ENCODE peak calls at places on chromosomes 2 and 18, in six cellular contexts. I, W, K, U, C and Z are unnamed samples.

GRCh38 chr2:137155351-137156104 is 390.2 kb downstream of the THSD7B start:
- DNase-seq in I (no peak), W (no peak), K (no peak), U (peak), C (no peak), Z (no peak)

GRCh38 chr2:215531284-215531683 is 95.4 kb upstream of the FN1 start:
- DNase-seq in I (no peak), W (no peak), K (peak), U (peak), C (no peak), Z (no peak)

GRCh38 chr2:151070253-151070652 is 191.4 kb downstream of the RBM43 start:
- DNase-seq in I (no peak), W (no peak), K (no peak), U (no peak), C (no peak), Z (no peak)

GRCh38 chr18:61893304-61893970 is 630 bp upstream of the RNF152 start:
- DNase-seq in I (peak), W (no peak), K (peak), U (peak), C (peak), Z (peak)

GRCh38 chr2:37893327-37893726 is 31.8 kb upstream of the RMDN2 start:
- DNase-seq in I (no peak), W (no peak), K (no peak), U (no peak), C (no peak), Z (no peak)

GRCh38 chr2:130380096-130380934 is 24.5 kb downstream of the PTPN18 start:
- DNase-seq in I (no peak), W (no peak), K (no peak), U (no peak), C (no peak), Z (no peak)

GRCh38 chr2:237201461-237202287 is 116.0 kb downstream of the COPS8 start:
- DNase-seq in I (no peak), W (no peak), K (peak), U (peak), C (peak), Z (no peak)

GRCh38 chr2:236179653-236180500 is 11.7 kb upstream of the GBX2 start:
- DNase-seq in I (no peak), W (no peak), K (peak), U (no peak), C (peak), Z (no peak)

GRCh38 chr2:78175642-78176041 is 653.5 kb upstream of the LRRTM4 start:
- DNase-seq in I (no peak), W (no peak), K (no peak), U (no peak), C (no peak), Z (no peak)

GRCh38 chr2:56102866-56103265 is 80.9 kb upstream of the CCDC85A start:
- DNase-seq in I (no peak), W (no peak), K (peak), U (no peak), C (no peak), Z (no peak)

GRCh38 chr18:49648811-49649210 is 87.0 kb downstream of the LIPG start:
- DNase-seq in I (no peak), W (no peak), K (no peak), U (no peak), C (no peak), Z (no peak)

GRCh38 chr2:100257939-100258338 is 64.4 kb downstream of the LONRF2 start:
- DNase-seq in I (no peak), W (no peak), K (no peak), U (no peak), C (no peak), Z (no peak)

GRCh38 chr2:146461068-146461467 is 1383.8 kb upstream of the ACVR2A start:
- DNase-seq in I (no peak), W (no peak), K (no peak), U (no peak), C (no peak), Z (no peak)

GRCh38 chr2:18795881-18796280 is 206.5 kb upstream of the NT5C1B start:
- DNase-seq in I (no peak), W (no peak), K (no peak), U (peak), C (no peak), Z (no peak)

GRCh38 chr18:3794537-3795348 is 344.8 kb downstream of the TGIF1 start:
- DNase-seq in I (no peak), W (no peak), K (peak), U (peak), C (no peak), Z (peak)

GRCh38 chr2:38509322-38509946 is 93.3 kb downstream of the HNRNPLL start:
- DNase-seq in I (no peak), W (no peak), K (peak), U (peak), C (no peak), Z (no peak)

GRCh38 chr18:6605115-6605869 is 124.2 kb upstream of the ARHGAP28 start:
- DNase-seq in I (no peak), W (no peak), K (no peak), U (peak), C (no peak), Z (no peak)

GRCh38 chr2:230179907-230180306 is 39.9 kb downstream of the SP110 start:
- DNase-seq in I (no peak), W (no peak), K (no peak), U (no peak), C (no peak), Z (no peak)

GRCh38 chr2:69061518-69061917 is 48.5 kb downstream of the ANTXR1 start:
- DNase-seq in I (no peak), W (no peak), K (peak), U (peak), C (no peak), Z (no peak)

GRCh38 chr2:44351088-44351487 is 10.2 kb downstream of the PREPL start:
- DNase-seq in I (no peak), W (no peak), K (no peak), U (peak), C (no peak), Z (no peak)

GRCh38 chr2:11681722-11682589 is 12.0 kb upstream of the NTSR2 start:
- DNase-seq in I (peak), W (no peak), K (peak), U (no peak), C (peak), Z (no peak)

GRCh38 chr18:62524443-62525200 is 1.8 kb downstream of the ZCCHC2 start:
- DNase-seq in I (peak), W (peak), K (peak), U (peak), C (peak), Z (peak)

GRCh38 chr2:145563752-145564615 is 1044.1 kb upstream of the ZEB2 start:
- DNase-seq in I (no peak), W (no peak), K (peak), U (peak), C (no peak), Z (no peak)

GRCh38 chr2:47179325-47179724 is 24.2 kb upstream of the STPG4 start:
- DNase-seq in I (no peak), W (no peak), K (no peak), U (no peak), C (no peak), Z (no peak)

GRCh38 chr2:73033142-73033765 is 38.3 kb downstream of the SFXN5 start:
- DNase-seq in I (no peak), W (no peak), K (no peak), U (no peak), C (no peak), Z (no peak)

GRCh38 chr2:44283116-44283666 is 7.9 kb downstream of the SLC3A1 start:
- DNase-seq in I (no peak), W (no peak), K (no peak), U (no peak), C (no peak), Z (no peak)

GRCh38 chr18:57772387-57772799 is 30.7 kb downstream of the ATP8B1 start:
- DNase-seq in I (no peak), W (no peak), K (no peak), U (no peak), C (no peak), Z (no peak)

GRCh38 chr2:231189571-231190495 is 8.6 kb upstream of the ARMC9 start:
- DNase-seq in I (no peak), W (no peak), K (no peak), U (peak), C (no peak), Z (no peak)